ENCODE peak calls at places on chromosomes 11 and 22, in five cellular contexts. Q is colonic mucosa, U is H1, E is fibroblast of lung, X is PC-9. V is an unnamed sample.

GRCh38 chr11:44561275-44561781 is 4.1 kb upstream of the CD82 start:
- DNase-seq in Q (no peak), U (no peak), E (peak; percentile 39), X (no peak), V (no peak)

GRCh38 chr11:2219318-2220017 is 47.9 kb upstream of the TH start:
- DNase-seq in Q (no peak), U (no peak), E (no peak), X (no peak), V (no peak)

GRCh38 chr11:19889531-19889930 is 176.9 kb downstream of the NAV2 start:
- DNase-seq in Q (no peak), U (no peak), E (peak; percentile 74), X (no peak), V (peak; percentile 16)

GRCh38 chr11:9573775-9574555 is 495 bp downstream of the WEE1 start:
- DNase-seq in Q (peak; percentile 26), U (no peak), E (no peak), X (no peak), V (no peak)

GRCh38 chr11:76277298-76278175 is 71.2 kb upstream of the WNT11 start:
- DNase-seq in Q (no peak), U (no peak), E (no peak), X (no peak), V (no peak)

GRCh38 chr11:62705401-62705800 is 1.8 kb downstream of the BSCL2 start:
- DNase-seq in Q (no peak), U (no peak), E (peak; percentile 20), X (peak; percentile 66), V (no peak)

GRCh38 chr22:36946436-36947158 is 33.2 kb downstream of the CSF2RB start:
- DNase-seq in Q (no peak), U (no peak), E (peak; percentile 52), X (no peak), V (no peak)

GRCh38 chr11:34926101-34926830 is 9.8 kb downstream of the PDHX start:
- DNase-seq in Q (no peak), U (no peak), E (peak; percentile 48), X (peak; percentile 50), V (peak; percentile 50)

GRCh38 chr11:19567996-19568395 is 144.6 kb upstream of the NAV2 start:
- DNase-seq in Q (no peak), U (no peak), E (no peak), X (no peak), V (no peak)

GRCh38 chr11:61256710-61257482 is 15.9 kb downstream of the PGA5 start:
- DNase-seq in Q (no peak), U (no peak), E (no peak), X (no peak), V (no peak)

GRCh38 chr11:58811499-58811898 is 33.0 kb downstream of the GLYATL2 start:
- DNase-seq in Q (no peak), U (no peak), E (no peak), X (no peak), V (no peak)

GRCh38 chr11:16226245-16226644 is 130.1 kb downstream of the SOX6 start:
- DNase-seq in Q (peak; percentile 89), U (no peak), E (peak; percentile 24), X (no peak), V (peak; percentile 41)

GRCh38 chr11:118618115-118618990 is 10.9 kb downstream of the PHLDB1 start:
- DNase-seq in Q (peak; percentile 55), U (no peak), E (peak; percentile 91), X (no peak), V (peak; percentile 89)

GRCh38 chr22:37552560-37553163 is 7.6 kb upstream of the CDC42EP1 start:
- DNase-seq in Q (peak; percentile 64), U (peak; percentile 62), E (peak; percentile 58), X (no peak), V (peak; percentile 21)

GRCh38 chr11:41461057-41461681 is 1.7 kb upstream of the LRRC4C start:
- DNase-seq in Q (no peak), U (no peak), E (no peak), X (no peak), V (no peak)

GRCh38 chr22:25700996-25701815 is 40.8 kb upstream of the MYO18B start:
- DNase-seq in Q (no peak), U (no peak), E (peak; percentile 23), X (no peak), V (no peak)

GRCh38 chr11:405976-406795 is 8.6 kb downstream of the SIGIRR start:
- DNase-seq in Q (no peak), U (peak; percentile 56), E (no peak), X (no peak), V (no peak)

GRCh38 chr22:37147186-37147990 is 2.3 kb downstream of the IL2RB start:
- DNase-seq in Q (no peak), U (no peak), E (no peak), X (no peak), V (no peak)

GRCh38 chr11:112613051-112613972 is 347.9 kb upstream of the NCAM1 start:
- DNase-seq in Q (no peak), U (no peak), E (peak; percentile 85), X (peak; percentile 86), V (peak; percentile 28)

GRCh38 chr11:126594921-126595367 is 239.5 kb downstream of the ST3GAL4 start:
- DNase-seq in Q (no peak), U (no peak), E (no peak), X (no peak), V (no peak)

GRCh38 chr11:112410325-112410724 is 149.7 kb upstream of the PLET1 start:
- DNase-seq in Q (no peak), U (no peak), E (no peak), X (no peak), V (no peak)

GRCh38 chr11:15607361-15608036 is 492.8 kb downstream of the INSC start:
- DNase-seq in Q (no peak), U (no peak), E (no peak), X (no peak), V (no peak)

GRCh38 chr11:17076517-17077239 is 789 bp downstream of the RPS13 start:
- DNase-seq in Q (no peak), U (no peak), E (peak; percentile 3), X (no peak), V (no peak)

GRCh38 chr11:67439321-67440228 is 2.1 kb upstream of the PTPRCAP start:
- DNase-seq in Q (peak; percentile 61), U (no peak), E (no peak), X (no peak), V (peak; percentile 16)

GRCh38 chr22:25081409-25081824 is 118.2 kb upstream of the CRYBB3 start:
- DNase-seq in Q (peak; percentile 49), U (peak; percentile 66), E (no peak), X (no peak), V (no peak)

GRCh38 chr11:17388609-17389204 is at the start of gene KCNJ11:
- DNase-seq in Q (peak; percentile 35), U (no peak), E (no peak), X (no peak), V (no peak)

GRCh38 chr11:116721983-116722382 is 50.8 kb downstream of the BUD13 start:
- DNase-seq in Q (no peak), U (no peak), E (no peak), X (no peak), V (no peak)

GRCh38 chr11:1293619-1294015 is 15.8 kb downstream of the TOLLIP start:
- DNase-seq in Q (no peak), U (no peak), E (no peak), X (no peak), V (no peak)

GRCh38 chr22:30564045-30564765 is 10.3 kb downstream of the GAL3ST1 start:
- DNase-seq in Q (no peak), U (no peak), E (no peak), X (no peak), V (no peak)
- TF ChIP-seq CTCF in Q (no peak), U (no peak), E (no peak), X (no peak), V (no peak)

GRCh38 chr22:44567846-44568493 is 69.9 kb upstream of the RTL6 start:
- DNase-seq in Q (peak; percentile 42), U (no peak), E (peak; percentile 15), X (no peak), V (peak; percentile 32)
- TF ChIP-seq CTCF in Q (peak; percentile 58), U (peak; percentile 76), E (peak; percentile 42), X (peak; percentile 87), V (peak; percentile 86)

GRCh38 chr22:41619979-41620645 is 731 bp downstream of the DESI1 start:
- DNase-seq in Q (peak; percentile 60), U (peak; percentile 78), E (no peak), X (peak; percentile 58), V (no peak)

GRCh38 chr22:41621911-41622179 is 750 bp downstream of the XRCC6 start:
- DNase-seq in Q (no peak), U (no peak), E (no peak), X (no peak), V (no peak)

GRCh38 chr22:41625577-41625976 is 4.5 kb downstream of the XRCC6 start:
- DNase-seq in Q (no peak), U (no peak), E (no peak), X (no peak), V (no peak)

GRCh38 chr22:41621099-41621910 is at the start of gene XRCC6:
- DNase-seq in Q (peak; percentile 100), U (peak; percentile 100), E (peak; percentile 99), X (peak; percentile 99), V (peak; percentile 99)

GRCh38 chr22:41620646-41621098 is at the start of gene DESI1:
- DNase-seq in Q (no peak), U (no peak), E (peak; percentile 14), X (no peak), V (no peak)
- TF ChIP-seq CTCF in Q (no peak), U (no peak), E (no peak), X (no peak), V (no peak)

GRCh38 chr11:93478841-93479240 is 64.3 kb downstream of the SMCO4 start:
- DNase-seq in Q (no peak), U (no peak), E (no peak), X (no peak), V (no peak)

GRCh38 chr11:93480756-93481155 is 62.4 kb downstream of the SMCO4 start:
- DNase-seq in Q (no peak), U (no peak), E (no peak), X (no peak), V (no peak)

GRCh38 chr11:93481279-93481678 is 61.9 kb downstream of the SMCO4 start:
- DNase-seq in Q (peak; percentile 76), U (no peak), E (no peak), X (no peak), V (no peak)

GRCh38 chr11:93484716-93485115 is 58.5 kb downstream of the SMCO4 start:
- DNase-seq in Q (no peak), U (no peak), E (peak; percentile 20), X (no peak), V (no peak)

DNA sequence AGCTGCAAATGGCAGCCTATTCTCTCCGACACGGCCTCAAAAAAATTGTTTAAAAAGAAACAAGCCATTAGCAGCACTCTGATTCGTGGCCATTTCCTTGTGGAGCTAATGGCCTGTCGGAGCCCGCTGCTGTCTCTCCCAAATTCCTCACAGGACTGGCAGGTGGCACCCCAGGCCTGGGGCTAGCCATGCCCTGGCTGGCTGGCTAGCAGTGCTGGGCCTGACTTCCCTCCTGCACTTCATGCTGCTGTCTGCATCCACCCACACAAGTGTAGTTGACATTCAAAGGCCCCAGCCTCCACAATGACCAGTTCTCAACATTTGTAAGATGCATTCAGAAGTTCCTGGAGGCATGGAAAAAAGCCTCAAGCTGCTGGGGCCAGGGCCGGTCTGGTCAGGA is 61.5 kb downstream of the SMCO4 start:
- DNase-seq in Q (no peak), U (no peak), E (no peak), X (no peak), V (no peak)
- TF ChIP-seq CTCF in Q (no peak), U (peak; percentile 4), E (no peak), X (no peak), V (no peak)

V was measured in HFFc6.